ENCODE peak calls at places on chromosomes 7 and 10, in seven cellular contexts. One of them, this sample, is unnamed.
A peak's percentile ranks its signal among the peaks of the same experiment; 100 is the strongest.

GRCh38 chr10:6543431-6544005 is 36.6 kb downstream of the PRKCQ start:
- DNase-seq in upper lobe of right lung: no peak
- DNase-seq in right lobe of liver: no peak
- DNase-seq in esophagus squamous epithelium: no peak
- DNase-seq in right cardiac atrium: no peak
- DNase-seq in CD4-positive, alpha-beta T cell: peak; percentile 50
- DNase-seq in ovary: no peak
- DNase-seq in this sample: peak; percentile 25

GRCh38 chr7:2894118-2894940 is 50.2 kb upstream of the GNA12 start:
- DNase-seq in upper lobe of right lung: no peak
- DNase-seq in right lobe of liver: no peak
- DNase-seq in esophagus squamous epithelium: no peak
- DNase-seq in right cardiac atrium: no peak
- DNase-seq in CD4-positive, alpha-beta T cell: peak; percentile 31
- DNase-seq in ovary: no peak
- DNase-seq in this sample: no peak

GRCh38 chr10:8194050-8194449 is 139.6 kb downstream of the GATA3 start:
- DNase-seq in upper lobe of right lung: no peak
- DNase-seq in right lobe of liver: no peak
- DNase-seq in esophagus squamous epithelium: no peak
- DNase-seq in right cardiac atrium: no peak
- DNase-seq in CD4-positive, alpha-beta T cell: no peak
- DNase-seq in ovary: no peak
- DNase-seq in this sample: no peak

GRCh38 chr10:103803941-103804340 is 51.4 kb downstream of the SH3PXD2A start:
- DNase-seq in upper lobe of right lung: no peak
- DNase-seq in right lobe of liver: no peak
- DNase-seq in esophagus squamous epithelium: no peak
- DNase-seq in right cardiac atrium: no peak
- DNase-seq in CD4-positive, alpha-beta T cell: peak; percentile 10
- DNase-seq in ovary: no peak
- DNase-seq in this sample: peak; percentile 13

GRCh38 chr10:63083904-63084689 is 49.0 kb upstream of the NRBF2 start:
- DNase-seq in upper lobe of right lung: no peak
- DNase-seq in right lobe of liver: peak; percentile 43
- DNase-seq in esophagus squamous epithelium: no peak
- DNase-seq in right cardiac atrium: peak; percentile 69
- DNase-seq in CD4-positive, alpha-beta T cell: peak; percentile 2
- DNase-seq in ovary: peak; percentile 70
- DNase-seq in this sample: peak; percentile 12

GRCh38 chr7:37270109-37270508 is 178.6 kb downstream of the ELMO1 start:
- DNase-seq in upper lobe of right lung: no peak
- DNase-seq in right lobe of liver: no peak
- DNase-seq in esophagus squamous epithelium: no peak
- DNase-seq in right cardiac atrium: no peak
- DNase-seq in CD4-positive, alpha-beta T cell: no peak
- DNase-seq in ovary: no peak
- DNase-seq in this sample: no peak

GRCh38 chr10:100339236-100339635 is 7.8 kb upstream of the SCD start:
- DNase-seq in upper lobe of right lung: no peak
- DNase-seq in right lobe of liver: no peak
- DNase-seq in esophagus squamous epithelium: no peak
- DNase-seq in right cardiac atrium: no peak
- DNase-seq in CD4-positive, alpha-beta T cell: no peak
- DNase-seq in ovary: no peak
- DNase-seq in this sample: no peak

GRCh38 chr7:49530481-49530880 is 243.0 kb upstream of the VWC2 start:
- DNase-seq in upper lobe of right lung: no peak
- DNase-seq in right lobe of liver: no peak
- DNase-seq in esophagus squamous epithelium: no peak
- DNase-seq in right cardiac atrium: no peak
- DNase-seq in CD4-positive, alpha-beta T cell: no peak
- DNase-seq in ovary: no peak
- DNase-seq in this sample: no peak

GRCh38 chr7:29228289-29229011 is 33.9 kb downstream of the CHN2 start:
- DNase-seq in upper lobe of right lung: no peak
- DNase-seq in right lobe of liver: peak; percentile 88
- DNase-seq in esophagus squamous epithelium: no peak
- DNase-seq in right cardiac atrium: no peak
- DNase-seq in CD4-positive, alpha-beta T cell: no peak
- DNase-seq in ovary: no peak
- DNase-seq in this sample: no peak

GRCh38 chr7:105352018-105352612 is 36.6 kb downstream of the SRPK2 start:
- DNase-seq in upper lobe of right lung: peak; percentile 80
- DNase-seq in right lobe of liver: no peak
- DNase-seq in esophagus squamous epithelium: peak; percentile 17
- DNase-seq in right cardiac atrium: peak; percentile 85
- DNase-seq in CD4-positive, alpha-beta T cell: peak; percentile 34
- DNase-seq in ovary: peak; percentile 66
- DNase-seq in this sample: no peak

GRCh38 chr10:124213881-124214523 is 120.6 kb upstream of the CHST15 start:
- DNase-seq in upper lobe of right lung: no peak
- DNase-seq in right lobe of liver: no peak
- DNase-seq in esophagus squamous epithelium: no peak
- DNase-seq in right cardiac atrium: no peak
- DNase-seq in CD4-positive, alpha-beta T cell: no peak
- DNase-seq in ovary: no peak
- DNase-seq in this sample: no peak

GRCh38 chr10:61984803-61985418 is 83.4 kb downstream of the ARID5B start:
- DNase-seq in upper lobe of right lung: no peak
- DNase-seq in right lobe of liver: no peak
- DNase-seq in esophagus squamous epithelium: no peak
- DNase-seq in right cardiac atrium: no peak
- DNase-seq in CD4-positive, alpha-beta T cell: no peak
- DNase-seq in ovary: no peak
- DNase-seq in this sample: no peak

GRCh38 chr7:73586911-73587310 is 8.5 kb upstream of the TBL2 start:
- DNase-seq in upper lobe of right lung: no peak
- DNase-seq in right lobe of liver: no peak
- DNase-seq in esophagus squamous epithelium: no peak
- DNase-seq in right cardiac atrium: no peak
- DNase-seq in CD4-positive, alpha-beta T cell: no peak
- DNase-seq in ovary: no peak
- DNase-seq in this sample: no peak

GRCh38 chr7:114502454-114503254 is 88.0 kb downstream of the FOXP2 start:
- DNase-seq in upper lobe of right lung: no peak
- DNase-seq in right lobe of liver: no peak
- DNase-seq in esophagus squamous epithelium: no peak
- DNase-seq in right cardiac atrium: no peak
- DNase-seq in CD4-positive, alpha-beta T cell: no peak
- DNase-seq in ovary: no peak
- DNase-seq in this sample: no peak

GRCh38 chr10:2620827-2621521 is 446.4 kb upstream of the PFKP start:
- DNase-seq in upper lobe of right lung: no peak
- DNase-seq in right lobe of liver: no peak
- DNase-seq in esophagus squamous epithelium: no peak
- DNase-seq in right cardiac atrium: no peak
- DNase-seq in CD4-positive, alpha-beta T cell: no peak
- DNase-seq in ovary: no peak
- DNase-seq in this sample: no peak

DNA sequence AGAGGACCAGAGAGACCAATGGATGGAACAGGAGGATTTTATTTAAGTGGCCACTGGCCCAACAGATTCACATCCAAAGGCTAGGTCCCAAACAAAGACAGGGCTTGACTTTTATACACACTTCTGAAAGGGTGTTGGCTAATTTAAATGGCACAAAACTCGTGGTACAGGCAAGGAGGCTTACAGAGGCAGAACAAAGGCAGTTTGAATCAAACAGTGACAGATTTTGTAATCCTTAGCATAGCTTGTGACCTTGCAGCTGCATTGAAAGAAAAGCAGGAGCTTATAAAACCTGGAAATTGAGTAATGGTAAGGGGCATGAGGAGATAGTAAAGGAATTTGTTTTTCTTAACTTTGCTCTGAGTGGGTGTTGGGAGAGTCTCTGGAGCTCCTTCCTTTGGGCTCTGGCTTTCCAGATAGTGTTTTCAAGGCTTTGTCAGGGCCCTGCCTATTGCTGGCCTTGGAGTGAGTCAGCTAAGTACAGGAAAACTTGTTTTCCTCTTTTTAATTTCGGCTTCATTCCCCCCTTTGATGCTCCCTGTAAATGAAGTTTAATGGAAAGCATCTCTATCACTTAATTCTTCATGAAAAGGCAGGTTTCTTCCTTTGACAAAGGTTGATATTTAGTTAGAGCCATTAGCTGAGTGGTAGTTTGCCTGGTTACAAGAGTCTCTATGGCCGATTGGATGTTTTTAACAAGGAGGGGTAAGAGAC is 96.9 kb downstream of the TRIM24 start:
- DNase-seq in upper lobe of right lung: no peak
- DNase-seq in right lobe of liver: no peak
- DNase-seq in esophagus squamous epithelium: no peak
- DNase-seq in right cardiac atrium: no peak
- DNase-seq in CD4-positive, alpha-beta T cell: no peak
- DNase-seq in ovary: no peak
- DNase-seq in this sample: no peak
- H3K9me3 ChIP-seq in upper lobe of right lung: peaks cover 22% of the 10 kb centered on the region
- H3K9me3 ChIP-seq in right lobe of liver: no peaks in the 10 kb centered on the region
- H3K9me3 ChIP-seq in esophagus squamous epithelium: peaks cover 37% of the 10 kb centered on the region
- H3K9me3 ChIP-seq in right cardiac atrium: peaks cover 16% of the 10 kb centered on the region
- H3K9me3 ChIP-seq in CD4-positive, alpha-beta T cell: peaks cover 44% of the 10 kb centered on the region
- H3K9me3 ChIP-seq in ovary: no peaks in the 10 kb centered on the region
- H3K9me3 ChIP-seq in this sample: peaks cover 22% of the 10 kb centered on the region

GRCh38 chr7:64371116-64371515 is 57.4 kb downstream of the ZNF736 start:
- DNase-seq in upper lobe of right lung: no peak
- DNase-seq in right lobe of liver: no peak
- DNase-seq in esophagus squamous epithelium: no peak
- DNase-seq in right cardiac atrium: no peak
- DNase-seq in CD4-positive, alpha-beta T cell: no peak
- DNase-seq in ovary: no peak
- DNase-seq in this sample: no peak
- H3K9me3 ChIP-seq in upper lobe of right lung: peaks cover 11% of the 10 kb centered on the region
- H3K9me3 ChIP-seq in right lobe of liver: no peaks in the 10 kb centered on the region
- H3K9me3 ChIP-seq in esophagus squamous epithelium: no peaks in the 10 kb centered on the region
- H3K9me3 ChIP-seq in right cardiac atrium: no peaks in the 10 kb centered on the region
- H3K9me3 ChIP-seq in CD4-positive, alpha-beta T cell: peaks cover 55% of the 10 kb centered on the region
- H3K9me3 ChIP-seq in ovary: no peaks in the 10 kb centered on the region
- H3K9me3 ChIP-seq in this sample: peaks cover 4% of the 10 kb centered on the region

GRCh38 chr7:138338361-138338760 is 121.7 kb upstream of the TRIM24 start:
- DNase-seq in upper lobe of right lung: no peak
- DNase-seq in right lobe of liver: peak; percentile 76
- DNase-seq in esophagus squamous epithelium: no peak
- DNase-seq in right cardiac atrium: peak; percentile 66
- DNase-seq in CD4-positive, alpha-beta T cell: no peak
- DNase-seq in ovary: peak; percentile 49
- DNase-seq in this sample: no peak
- H3K9me3 ChIP-seq in upper lobe of right lung: peaks cover 10% of the 10 kb centered on the region
- H3K9me3 ChIP-seq in right lobe of liver: no peaks in the 10 kb centered on the region
- H3K9me3 ChIP-seq in esophagus squamous epithelium: peaks cover 1% of the 10 kb centered on the region
- H3K9me3 ChIP-seq in right cardiac atrium: no peaks in the 10 kb centered on the region
- H3K9me3 ChIP-seq in CD4-positive, alpha-beta T cell: peaks cover 39% of the 10 kb centered on the region
- H3K9me3 ChIP-seq in ovary: no peaks in the 10 kb centered on the region
- H3K9me3 ChIP-seq in this sample: peaks cover 3% of the 10 kb centered on the region

GRCh38 chr7:1717903-1718676 is 48.0 kb downstream of the ELFN1 start:
- DNase-seq in upper lobe of right lung: no peak
- DNase-seq in right lobe of liver: no peak
- DNase-seq in esophagus squamous epithelium: no peak
- DNase-seq in right cardiac atrium: peak; percentile 5
- DNase-seq in CD4-positive, alpha-beta T cell: no peak
- DNase-seq in ovary: no peak
- DNase-seq in this sample: no peak

GRCh38 chr7:1723254-1723653 is 53.2 kb downstream of the ELFN1 start:
- DNase-seq in upper lobe of right lung: no peak
- DNase-seq in right lobe of liver: no peak
- DNase-seq in esophagus squamous epithelium: no peak
- DNase-seq in right cardiac atrium: no peak
- DNase-seq in CD4-positive, alpha-beta T cell: no peak
- DNase-seq in ovary: no peak
- DNase-seq in this sample: no peak

GRCh38 chr7:1719913-1720312 is 49.8 kb downstream of the ELFN1 start:
- DNase-seq in upper lobe of right lung: no peak
- DNase-seq in right lobe of liver: no peak
- DNase-seq in esophagus squamous epithelium: no peak
- DNase-seq in right cardiac atrium: peak; percentile 19
- DNase-seq in CD4-positive, alpha-beta T cell: no peak
- DNase-seq in ovary: no peak
- DNase-seq in this sample: no peak

GRCh38 chr7:1720325-1720724 is 50.2 kb downstream of the ELFN1 start:
- DNase-seq in upper lobe of right lung: no peak
- DNase-seq in right lobe of liver: no peak
- DNase-seq in esophagus squamous epithelium: no peak
- DNase-seq in right cardiac atrium: no peak
- DNase-seq in CD4-positive, alpha-beta T cell: no peak
- DNase-seq in ovary: no peak
- DNase-seq in this sample: no peak

DNA sequence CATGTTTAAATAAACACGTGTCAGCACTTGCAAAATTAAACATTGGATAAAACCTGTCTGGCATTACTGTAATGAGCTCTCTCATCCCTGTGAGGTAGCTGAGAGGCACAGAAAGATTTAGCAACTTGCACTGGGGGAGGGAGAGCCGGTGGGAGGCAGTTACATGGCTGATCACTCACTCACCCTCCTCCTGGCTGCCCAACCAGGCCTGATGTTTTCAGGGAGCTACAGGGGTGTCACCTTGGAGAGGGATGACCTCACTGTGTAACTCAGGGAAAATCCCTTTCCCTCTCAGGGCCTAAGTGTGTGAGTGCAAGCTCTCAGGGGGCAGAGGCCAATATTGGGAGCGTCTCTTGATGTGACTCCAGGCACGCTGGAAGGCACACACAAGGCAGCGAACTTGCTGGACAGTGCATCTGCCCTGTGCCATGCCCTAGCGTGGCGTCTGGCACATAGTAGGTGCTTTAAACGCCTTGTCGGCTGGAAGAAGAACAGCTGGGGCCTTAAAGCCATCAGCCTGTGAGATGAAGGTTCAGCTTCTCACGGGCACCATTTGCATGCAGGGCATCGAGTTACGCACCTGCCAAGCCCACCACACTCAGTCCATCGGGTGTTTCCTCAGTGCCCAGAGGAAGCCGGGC is 51.1 kb downstream of the ELFN1 start:
- DNase-seq in upper lobe of right lung: no peak
- DNase-seq in right lobe of liver: no peak
- DNase-seq in esophagus squamous epithelium: no peak
- DNase-seq in right cardiac atrium: peak; percentile 6
- DNase-seq in CD4-positive, alpha-beta T cell: no peak
- DNase-seq in ovary: no peak
- DNase-seq in this sample: no peak
- H3K9me3 ChIP-seq in upper lobe of right lung: no peaks in the 10 kb centered on the region
- H3K9me3 ChIP-seq in right lobe of liver: no peaks in the 10 kb centered on the region
- H3K9me3 ChIP-seq in esophagus squamous epithelium: no peaks in the 10 kb centered on the region
- H3K9me3 ChIP-seq in right cardiac atrium: no peaks in the 10 kb centered on the region
- H3K9me3 ChIP-seq in CD4-positive, alpha-beta T cell: no peaks in the 10 kb centered on the region
- H3K9me3 ChIP-seq in ovary: no peaks in the 10 kb centered on the region
- H3K9me3 ChIP-seq in this sample: no peaks in the 10 kb centered on the region

This sample was measured in T-helper 17 cell.